ENCODE peak calls at places on chromosome 17, in nine cellular contexts. P is lower leg skin, Q is foreskin fibroblast, A is GM12878, O is adrenal gland, G is sigmoid colon, L is AG10803, J is body of pancreas, F is progenitor cell of endocrine pancreas. R is an unnamed sample.

GRCh38 chr17:60260540-60260939 is 110.8 kb downstream of the CA4 start:
- DNase-seq in J (no peak), G (no peak), O (no peak), F (no peak), A (no peak), L (no peak), Q (no peak), P (no peak), R (no peak)

GRCh38 chr17:7477392-7478275 is 1.8 kb downstream of the ZBTB4 start:
- DNase-seq in L (peak; percentile 96), Q (peak; percentile 95), O (peak; percentile 75), G (peak; percentile 82), J (peak; percentile 69), F (peak; percentile 26), A (no peak), P (no peak), R (no peak)

GRCh38 chr17:40561871-40562611 is 3.2 kb downstream of the CCR7 start:
- DNase-seq in O (no peak), Q (no peak), F (no peak), L (no peak), J (no peak), A (peak; percentile 78), G (no peak), P (no peak), R (no peak)

GRCh38 chr17:40951011-40951622 is 13.7 kb upstream of the KRT23 start:
- DNase-seq in P (no peak), Q (no peak), F (no peak), L (no peak), J (no peak), G (no peak), A (no peak), O (no peak), R (no peak)

GRCh38 chr17:15039366-15039765 is 225.8 kb downstream of the PMP22 start:
- DNase-seq in A (no peak), L (no peak), O (no peak), J (no peak), Q (peak; percentile 20), F (no peak), P (no peak), G (no peak), R (no peak)

GRCh38 chr17:49979748-49980479 is 10.9 kb downstream of the DLX4 start:
- DNase-seq in G (no peak), Q (no peak), A (no peak), P (no peak), O (no peak), F (no peak), J (no peak), L (no peak), R (no peak)

GRCh38 chr17:72119963-72120877 is 600 bp upstream of the SOX9 start:
- DNase-seq in F (peak; percentile 46), G (peak; percentile 68), J (peak; percentile 62), P (no peak), A (no peak), L (peak; percentile 74), O (peak; percentile 26), Q (peak; percentile 87), R (peak; percentile 31)

GRCh38 chr17:12386240-12386639 is 279.4 kb upstream of the MYOCD start:
- DNase-seq in L (peak; percentile 68), G (no peak), F (no peak), P (no peak), J (no peak), O (no peak), Q (peak; percentile 60), A (no peak), R (no peak)

GRCh38 chr17:32158870-32159585 is 16.7 kb downstream of the RHOT1 start:
- DNase-seq in A (no peak), Q (no peak), L (no peak), P (no peak), F (no peak), O (no peak), G (no peak), J (no peak), R (no peak)

GRCh38 chr17:75826561-75827290 is 17.5 kb downstream of the UNC13D start:
- DNase-seq in Q (no peak), J (no peak), G (no peak), L (no peak), F (no peak), O (no peak), A (no peak), P (no peak), R (no peak)

GRCh38 chr17:781920-782731 is at the start of the genes GLOD4 and MRM3:
- DNase-seq in F (peak; percentile 93), Q (peak; percentile 96), J (peak; percentile 93), G (peak; percentile 96), L (peak; percentile 82), A (peak; percentile 72), P (peak; percentile 93), O (peak; percentile 89), R (peak; percentile 98)
- TF ChIP-seq CTCF in F (peak; percentile 42), Q (no peak), J (no peak), G (no peak), L (no peak), A (no peak), P (no peak), O (peak; percentile 29), R (no peak)

GRCh38 chr17:29866746-29867404 is 63.2 kb downstream of the SSH2 start:
- DNase-seq in L (no peak), O (no peak), F (no peak), Q (no peak), P (no peak), A (no peak), J (no peak), G (no peak), R (no peak)

GRCh38 chr17:29870836-29871430 is 59.1 kb downstream of the SSH2 start:
- DNase-seq in G (no peak), L (peak; percentile 41), O (no peak), J (no peak), F (no peak), A (no peak), Q (no peak), P (no peak), R (no peak)

GRCh38 chr17:29862127-29862526 is 67.9 kb downstream of the SSH2 start:
- DNase-seq in G (no peak), A (no peak), F (no peak), Q (no peak), L (no peak), J (no peak), O (no peak), P (no peak), R (no peak)

GRCh38 chr17:29862951-29863350 is 67.1 kb downstream of the SSH2 start:
- DNase-seq in O (no peak), P (no peak), J (no peak), L (peak; percentile 56), A (no peak), F (no peak), Q (no peak), G (no peak), R (no peak)

DNA sequence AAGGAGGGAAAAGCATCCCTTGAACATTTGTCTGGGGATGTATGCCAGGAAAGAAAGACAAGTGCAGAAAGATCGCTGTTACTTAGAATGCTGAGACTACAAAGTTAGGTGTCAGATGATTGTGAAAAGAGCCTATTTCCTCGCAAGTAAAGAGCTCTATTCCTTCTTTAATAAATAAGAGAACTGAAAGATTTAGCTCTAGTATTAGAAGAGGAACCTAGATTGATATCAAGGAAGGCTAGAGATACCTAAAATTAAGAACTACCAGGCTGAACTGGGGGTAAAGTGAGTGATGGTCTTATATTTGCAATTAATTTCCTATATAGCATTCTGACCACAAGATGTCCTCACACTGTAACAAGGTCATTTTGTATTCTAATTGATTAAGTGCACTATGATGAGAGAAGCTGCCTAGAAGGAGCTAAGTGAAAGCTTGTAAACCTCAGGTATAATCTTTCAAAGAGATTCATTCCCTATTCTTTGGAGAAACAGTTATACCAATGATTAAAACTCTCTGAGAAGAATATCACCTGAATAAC is 62.3 kb downstream of the SSH2 start:
- DNase-seq in P (no peak), O (no peak), A (no peak), J (no peak), F (no peak), G (no peak), Q (peak; percentile 19), L (no peak), R (no peak)
- TF ChIP-seq CTCF in P (no peak), O (no peak), A (peak; percentile 32), J (peak; percentile 26), F (no peak), G (no peak), Q (no peak), L (peak; percentile 9), R (peak; percentile 33)

GRCh38 chr17:4358154-4358553 is 8.3 kb downstream of the UBE2G1 start:
- DNase-seq in O (no peak), G (no peak), F (no peak), P (no peak), L (no peak), Q (no peak), J (no peak), A (no peak), R (no peak)

GRCh38 chr17:4365103-4365627 is 1.3 kb downstream of the UBE2G1 start:
- DNase-seq in Q (peak; percentile 96), J (peak; percentile 94), O (peak; percentile 94), P (peak; percentile 90), F (peak; percentile 70), G (peak; percentile 96), L (peak; percentile 88), A (peak; percentile 88), R (peak; percentile 89)

GRCh38 chr17:4365628-4366311 is 705 bp downstream of the UBE2G1 start:
- DNase-seq in G (peak; percentile 75), P (no peak), F (peak; percentile 38), J (peak; percentile 34), A (no peak), L (no peak), Q (no peak), O (peak; percentile 20), R (no peak)

GRCh38 chr17:4364622-4365041 is 1.8 kb downstream of the UBE2G1 start:
- DNase-seq in L (no peak), O (peak; percentile 25), J (no peak), G (peak; percentile 61), Q (no peak), F (no peak), P (no peak), A (no peak), R (no peak)

GRCh38 chr17:4362141-4362540 is 4.3 kb downstream of the UBE2G1 start:
- DNase-seq in G (peak; percentile 4), J (no peak), P (no peak), F (no peak), A (no peak), Q (peak; percentile 33), L (no peak), O (no peak), R (no peak)
- TF ChIP-seq CTCF in G (no peak), J (no peak), P (no peak), F (no peak), A (no peak), Q (no peak), L (no peak), O (no peak), R (peak; percentile 15)

DNA sequence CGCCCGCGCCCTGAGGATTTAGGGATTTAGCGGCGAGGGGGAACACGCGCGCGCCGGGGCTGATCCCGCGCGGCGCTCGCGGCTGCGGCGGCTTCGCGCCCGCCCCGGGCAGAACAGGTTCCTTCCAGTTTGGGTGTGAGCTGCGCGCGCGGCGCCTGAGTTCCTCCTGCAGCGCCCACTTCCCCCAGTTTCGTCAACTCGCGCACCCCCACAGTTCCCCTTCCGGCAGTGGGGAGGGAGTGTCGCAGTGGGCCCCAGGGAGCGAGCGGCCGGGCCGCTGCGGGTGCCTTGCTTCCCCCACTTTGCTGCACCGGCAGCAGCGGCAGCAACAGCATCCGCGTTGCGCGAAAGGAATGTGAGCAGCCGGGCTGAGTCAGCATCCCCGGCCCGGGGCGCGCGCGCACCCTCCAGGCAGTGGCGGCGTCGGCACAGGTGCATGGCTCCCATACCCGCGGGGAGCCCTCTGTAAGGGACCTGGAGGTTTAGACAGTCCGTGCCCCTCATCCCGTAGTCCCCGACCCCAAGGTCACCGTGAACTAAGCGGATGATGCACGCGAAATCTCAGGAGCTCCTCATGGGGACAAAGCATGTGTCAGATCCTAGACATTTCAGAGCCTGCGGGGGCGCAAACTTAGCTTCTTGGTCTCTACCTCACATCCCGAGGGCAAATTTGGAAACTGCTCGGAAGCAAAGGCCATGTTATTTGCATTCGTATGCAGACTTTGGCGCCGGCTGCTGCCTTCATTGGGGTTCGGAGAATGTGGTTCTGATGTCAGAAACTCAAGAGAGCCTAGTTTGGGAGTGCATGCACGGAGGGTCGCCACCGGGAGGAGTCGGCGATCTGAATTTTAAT is 767 bp downstream of the ARSG start:
- DNase-seq in P (peak; percentile 73), J (peak; percentile 81), Q (peak; percentile 90), L (peak; percentile 53), A (peak; percentile 70), G (peak; percentile 77), O (peak; percentile 81), F (peak; percentile 69), R (peak; percentile 90)
- TF ChIP-seq CTCF in P (no peak), J (no peak), Q (no peak), L (no peak), A (peak; percentile 0), G (no peak), O (no peak), F (peak; percentile 29), R (no peak)

R was measured in GM10248.